ENCODE peak calls at places on chromosomes 2 and 18, in five cellular contexts. Q is CD4-positive, alpha-beta memory T cell; M is sigmoid colon; D is spleen; B is transverse colon. R is an unnamed sample.

GRCh38 chr2:240956161-240956934 is 42.1 kb upstream of the SNED1 start:
- DNase-seq in Q (no peak), M (peak; percentile 48), D (peak; percentile 51), B (no peak), R (no peak)

GRCh38 chr2:11750917-11751316 is 4.5 kb downstream of the LPIN1 start:
- DNase-seq in Q (peak; percentile 70), M (no peak), D (no peak), B (peak; percentile 55), R (no peak)

GRCh38 chr2:233059797-233060499 is at the start of gene INPP5D:
- DNase-seq in Q (peak; percentile 90), M (peak; percentile 70), D (peak; percentile 95), B (peak; percentile 68), R (no peak)

GRCh38 chr18:44195394-44196140 is 485.1 kb upstream of the SETBP1 start:
- DNase-seq in Q (no peak), M (no peak), D (no peak), B (no peak), R (no peak)

GRCh38 chr2:219968685-219969345 is 341.4 kb downstream of the SLC4A3 start:
- DNase-seq in Q (no peak), M (no peak), D (no peak), B (no peak), R (peak; percentile 96)

GRCh38 chr2:64862623-64863022 is 126.6 kb upstream of the SLC1A4 start:
- DNase-seq in Q (no peak), M (no peak), D (no peak), B (no peak), R (no peak)

GRCh38 chr18:10563886-10564285 is 38.1 kb downstream of the NAPG start:
- DNase-seq in Q (no peak), M (no peak), D (no peak), B (no peak), R (no peak)

GRCh38 chr18:45557779-45558178 is 57.5 kb upstream of the SLC14A2 start:
- DNase-seq in Q (no peak), M (no peak), D (no peak), B (no peak), R (no peak)

GRCh38 chr2:140201572-140201971 is 1421.4 kb upstream of the NXPH2 start:
- DNase-seq in Q (no peak), M (no peak), D (no peak), B (no peak), R (no peak)

GRCh38 chr2:170170281-170171035 is 7.5 kb upstream of the MYO3B start:
- DNase-seq in Q (no peak), M (no peak), D (no peak), B (no peak), R (no peak)

GRCh38 chr18:23880931-23881330 is 133.6 kb upstream of the TTC39C start:
- DNase-seq in Q (no peak), M (no peak), D (no peak), B (no peak), R (no peak)

DNA sequence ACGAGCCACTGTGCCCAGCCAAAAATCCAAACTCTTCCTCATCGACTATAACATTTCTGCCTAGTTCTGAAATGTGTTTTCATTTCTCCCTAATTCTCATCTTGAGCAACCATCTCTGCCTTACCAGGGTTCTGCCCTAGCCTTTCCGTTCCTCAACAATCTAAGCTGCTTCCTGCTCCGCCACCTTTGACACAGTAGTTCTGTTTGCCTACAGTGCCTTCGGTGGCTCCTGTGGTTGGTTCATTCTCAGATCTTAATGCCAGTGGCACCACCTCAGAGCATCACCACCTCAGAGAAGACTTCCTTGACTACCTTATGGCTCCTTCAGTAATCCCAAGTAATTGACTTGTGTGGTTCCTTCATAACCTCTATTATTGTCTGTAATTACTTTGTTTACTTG is 3.8 kb downstream of the SOCS6 start:
- DNase-seq in Q (no peak), M (no peak), D (no peak), B (peak; percentile 53), R (no peak)
- H3K4me1 ChIP-seq in Q (peaks cover 9% of the 10 kb centered on the region), M (peaks cover 63% of the 10 kb centered on the region), D (peaks cover 70% of the 10 kb centered on the region), B (peaks cover 53% of the 10 kb centered on the region), R (peaks cover 25% of the 10 kb centered on the region)

GRCh38 chr18:35244671-35245070 is 3.8 kb downstream of the ZNF397 start:
- DNase-seq in Q (no peak), M (no peak), D (no peak), B (no peak), R (no peak)
- H3K36me3 ChIP-seq in Q (peaks cover 39% of the 10 kb centered on the region), M (peaks cover 29% of the 10 kb centered on the region), D (peaks cover 73% of the 10 kb centered on the region), B (no peaks in the 10 kb centered on the region), R (peaks cover 63% of the 10 kb centered on the region)

GRCh38 chr2:120258140-120258539 is 5.5 kb downstream of the RALB start:
- DNase-seq in Q (no peak), M (no peak), D (no peak), B (no peak), R (no peak)
- H3K4me1 ChIP-seq in Q (peaks cover 68% of the 10 kb centered on the region), M (peaks cover 10% of the 10 kb centered on the region), D (peaks cover 86% of the 10 kb centered on the region), B (peaks cover 9% of the 10 kb centered on the region), R (peaks cover 15% of the 10 kb centered on the region)

DNA sequence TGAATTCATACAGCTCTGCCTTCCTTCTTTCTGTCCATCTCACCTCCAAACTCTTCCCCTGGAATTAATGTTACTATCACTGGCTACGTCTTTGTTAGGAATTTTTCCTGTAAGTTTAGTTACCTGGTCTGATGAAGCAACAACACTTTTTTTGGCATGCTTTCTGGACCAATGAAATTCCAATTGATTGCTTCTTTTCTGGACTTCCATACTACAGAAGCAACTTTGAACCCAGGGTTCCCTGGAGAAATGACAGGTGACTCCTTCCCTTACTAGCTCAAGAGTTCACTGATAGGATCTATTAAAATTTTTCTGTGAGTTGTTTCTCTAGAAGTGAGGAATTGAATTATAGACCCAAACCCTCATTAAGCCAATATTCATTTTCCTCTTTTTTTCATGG is 41.4 kb upstream of the STPG4 start:
- DNase-seq in Q (no peak), M (no peak), D (no peak), B (no peak), R (no peak)
- H3K36me3 ChIP-seq in Q (no peaks in the 10 kb centered on the region), M (no peaks in the 10 kb centered on the region), D (no peaks in the 10 kb centered on the region), B (no peaks in the 10 kb centered on the region), R (no peaks in the 10 kb centered on the region)

DNA sequence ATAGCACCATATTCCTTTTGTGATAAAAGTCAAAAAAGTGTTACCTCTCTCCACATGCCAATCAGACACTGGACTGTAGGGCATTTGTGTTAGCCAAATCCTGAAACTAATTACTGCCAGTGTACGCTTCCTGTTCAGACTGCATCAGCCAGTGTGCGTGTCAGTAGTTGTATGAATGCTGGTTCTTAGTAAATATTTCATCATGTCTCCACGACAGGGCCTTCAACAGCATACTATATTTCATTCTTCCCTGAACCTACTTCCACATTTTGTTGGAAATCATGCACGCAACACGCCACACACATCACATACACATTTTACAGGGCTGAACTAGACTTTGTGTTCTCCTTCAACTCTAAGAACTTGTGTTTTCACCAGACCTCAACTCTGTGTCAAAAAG is 77.5 kb downstream of the EPB41L3 start:
- DNase-seq in Q (no peak), M (no peak), D (no peak), B (no peak), R (no peak)
- H3K4me1 ChIP-seq in Q (no peaks in the 10 kb centered on the region), M (no peaks in the 10 kb centered on the region), D (peaks cover 38% of the 10 kb centered on the region), B (no peaks in the 10 kb centered on the region), R (no peaks in the 10 kb centered on the region)

GRCh38 chr2:182766626-182767025 is 50.6 kb downstream of the DNAJC10 start:
- DNase-seq in Q (no peak), M (no peak), D (no peak), B (no peak), R (no peak)

GRCh38 chr2:182761903-182762302 is 45.8 kb downstream of the DNAJC10 start:
- DNase-seq in Q (no peak), M (peak; percentile 63), D (no peak), B (no peak), R (no peak)

GRCh38 chr2:182763311-182763912 is 47.4 kb downstream of the DNAJC10 start:
- DNase-seq in Q (no peak), M (no peak), D (no peak), B (no peak), R (no peak)

DNA sequence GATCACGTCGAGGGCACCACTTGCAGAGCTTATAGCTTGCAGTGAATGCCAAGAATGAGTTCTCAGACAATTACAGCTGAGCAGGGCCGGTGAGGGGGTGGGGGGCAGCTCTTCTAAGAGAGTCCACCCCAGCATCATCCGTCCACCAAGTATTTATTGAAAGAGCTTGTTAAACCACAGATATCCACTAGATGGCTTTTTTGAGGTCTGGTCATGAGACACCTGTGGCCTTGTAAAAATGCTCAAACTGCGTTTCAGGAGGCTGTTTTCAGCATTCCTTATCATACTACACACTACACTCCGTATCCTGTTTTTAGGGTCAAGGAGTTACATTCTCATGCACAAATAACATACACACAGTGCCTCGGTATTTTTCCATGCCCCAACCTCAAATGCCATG is 51.5 kb downstream of the DNAJC10 start:
- DNase-seq in Q (no peak), M (no peak), D (no peak), B (no peak), R (no peak)
- H3K36me3 ChIP-seq in Q (peaks cover 11% of the 10 kb centered on the region), M (no peaks in the 10 kb centered on the region), D (peaks cover 96% of the 10 kb centered on the region), B (no peaks in the 10 kb centered on the region), R (peaks cover 47% of the 10 kb centered on the region)

DNA sequence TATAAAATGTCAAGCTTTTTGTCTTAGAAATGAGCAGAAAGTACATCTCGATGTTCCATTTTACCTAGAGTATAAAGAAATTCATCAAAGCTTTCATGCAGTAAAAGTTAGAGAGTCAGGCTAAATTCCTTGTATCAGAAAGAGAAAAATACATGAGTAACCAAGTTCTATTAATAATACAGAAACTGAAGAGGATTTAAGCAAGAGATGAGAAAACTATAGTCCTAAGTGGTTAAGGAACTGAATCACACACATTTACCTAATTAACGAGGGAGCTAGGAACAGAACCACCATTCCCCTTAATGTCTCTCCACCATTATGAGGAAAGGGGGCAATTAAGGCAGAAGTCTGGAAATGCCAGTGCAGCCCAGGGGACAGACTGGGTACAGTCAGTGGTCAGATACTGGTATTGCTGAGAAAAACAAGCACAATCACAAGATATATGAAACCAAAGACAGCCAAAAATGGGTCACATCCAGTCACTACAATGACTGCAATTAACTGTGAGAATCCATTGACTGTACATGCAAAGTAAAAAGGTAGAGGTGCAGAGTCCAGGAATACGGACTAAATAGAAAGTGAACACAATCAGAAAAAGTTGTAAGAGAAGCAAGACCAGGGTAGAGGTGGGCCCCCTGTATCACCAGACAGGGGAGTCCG is 23.9 kb downstream of the MAP4K3 start:
- DNase-seq in Q (no peak), M (no peak), D (no peak), B (no peak), R (no peak)
- H3K4me1 ChIP-seq in Q (peaks cover 26% of the 10 kb centered on the region), M (peaks cover 77% of the 10 kb centered on the region), D (peaks cover 66% of the 10 kb centered on the region), B (peaks cover 33% of the 10 kb centered on the region), R (peaks cover 28% of the 10 kb centered on the region)

GRCh38 chr2:96715658-96716057 is 24.2 kb downstream of the LMAN2L start:
- DNase-seq in Q (no peak), M (no peak), D (no peak), B (no peak), R (no peak)

GRCh38 chr2:96716388-96716787 is 23.5 kb downstream of the LMAN2L start:
- DNase-seq in Q (no peak), M (no peak), D (no peak), B (no peak), R (no peak)

DNA sequence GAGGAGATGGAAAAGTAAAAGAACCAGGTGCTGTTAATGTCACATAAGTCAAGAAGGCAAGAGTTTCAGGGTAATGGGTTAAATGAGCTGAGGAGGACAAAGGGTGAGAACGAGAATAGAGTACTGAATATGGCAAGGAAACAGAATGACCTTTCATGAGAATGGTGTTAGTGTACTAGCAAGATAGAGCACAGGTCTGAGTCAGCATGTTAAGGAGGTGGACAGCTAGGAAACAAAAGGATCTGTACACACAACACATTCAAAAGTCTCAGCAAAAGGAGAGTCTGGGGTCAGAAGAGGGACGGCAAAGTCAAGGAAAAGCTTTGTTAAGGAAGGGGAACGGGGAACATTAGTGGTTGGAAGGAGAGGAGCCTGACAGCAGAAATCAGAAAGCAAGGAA is 28.9 kb downstream of the LMAN2L start:
- DNase-seq in Q (no peak), M (no peak), D (no peak), B (no peak), R (no peak)
- H3K36me3 ChIP-seq in Q (peaks cover 27% of the 10 kb centered on the region), M (peaks cover 54% of the 10 kb centered on the region), D (peaks cover 85% of the 10 kb centered on the region), B (no peaks in the 10 kb centered on the region), R (peaks cover 73% of the 10 kb centered on the region)